ENCODE peak calls at places on chromosomes 16 and 17, in six cellular contexts. M, E, D, F, Z and I are unnamed samples.

GRCh38 chr16:19001788-19002187 is 18.1 kb downstream of the TMC7 start:
- DNase-seq in M (no peak), E (no peak), D (no peak), F (peak), Z (no peak), I (no peak)

GRCh38 chr17:50428831-50429424 is 2.9 kb downstream of the ACSF2 start:
- DNase-seq in M (no peak), E (no peak), D (no peak), F (no peak), Z (no peak), I (no peak)

GRCh38 chr17:75404223-75404738 is 1.2 kb downstream of the GRB2 start:
- DNase-seq in M (peak), E (peak), D (peak), F (peak), Z (peak), I (peak)

GRCh38 chr16:75198135-75198600 is 8.8 kb downstream of the CTRB2 start:
- DNase-seq in M (no peak), E (no peak), D (peak), F (no peak), Z (no peak), I (peak)

GRCh38 chr16:66984902-66985311 is 3.5 kb upstream of the CES4A start:
- DNase-seq in M (no peak), E (no peak), D (no peak), F (no peak), Z (peak), I (no peak)

GRCh38 chr17:67148352-67148751 is 96.6 kb downstream of the HELZ start:
- DNase-seq in M (no peak), E (no peak), D (no peak), F (no peak), Z (no peak), I (no peak)

GRCh38 chr16:22945361-22945760 is 131.4 kb downstream of the HS3ST2 start:
- DNase-seq in M (no peak), E (no peak), D (no peak), F (no peak), Z (no peak), I (no peak)

GRCh38 chr17:40122466-40122943 is 734 bp downstream of the MSL1 start:
- DNase-seq in M (no peak), E (no peak), D (peak), F (peak), Z (no peak), I (peak)

GRCh38 chr16:24497405-24497804 is 42.0 kb upstream of the RBBP6 start:
- DNase-seq in M (no peak), E (no peak), D (peak), F (peak), Z (no peak), I (no peak)

GRCh38 chr16:87156195-87156594 is 161.0 kb downstream of the C16orf95 start:
- DNase-seq in M (no peak), E (no peak), D (no peak), F (no peak), Z (no peak), I (no peak)

GRCh38 chr17:61766520-61766919 is 96.8 kb downstream of the BRIP1 start:
- DNase-seq in M (no peak), E (no peak), D (peak), F (peak), Z (no peak), I (no peak)

GRCh38 chr16:16036359-16036792 is 87.0 kb downstream of the ABCC1 start:
- DNase-seq in M (no peak), E (no peak), D (no peak), F (no peak), Z (no peak), I (no peak)

GRCh38 chr17:73151888-73152633 is 12.7 kb upstream of the SSTR2 start:
- DNase-seq in M (no peak), E (peak), D (no peak), F (no peak), Z (no peak), I (no peak)

GRCh38 chr16:3431779-3432219 is 11.5 kb downstream of the ZNF597 start:
- DNase-seq in M (peak), E (no peak), D (no peak), F (peak), Z (peak), I (peak)

GRCh38 chr16:2592786-2593185 is 55.0 kb downstream of the PDPK1 start:
- DNase-seq in M (no peak), E (no peak), D (no peak), F (no peak), Z (no peak), I (no peak)

GRCh38 chr16:87809150-87809902 is 43.5 kb upstream of the KLHDC4 start:
- DNase-seq in M (no peak), E (no peak), D (no peak), F (peak), Z (no peak), I (no peak)

GRCh38 chr17:78538033-78538776 is 39.0 kb downstream of the DNAH17 start:
- DNase-seq in M (no peak), E (no peak), D (no peak), F (no peak), Z (no peak), I (no peak)

GRCh38 chr16:68452176-68452575 is 3.9 kb upstream of the SMPD3 start:
- DNase-seq in M (no peak), E (no peak), D (peak), F (peak), Z (no peak), I (no peak)

GRCh38 chr17:28333083-28333746 is 2.1 kb downstream of the IFT20 start:
- DNase-seq in M (no peak), E (no peak), D (no peak), F (no peak), Z (no peak), I (no peak)

GRCh38 chr16:49858200-49859129 is 2.6 kb upstream of the ZNF423 start:
- DNase-seq in M (no peak), E (no peak), D (peak), F (peak), Z (peak), I (peak)

GRCh38 chr16:47461598-47462266 is 601 bp downstream of the PHKB start:
- DNase-seq in M (no peak), E (no peak), D (peak), F (peak), Z (peak), I (no peak)

GRCh38 chr16:51155199-51155607 is 4.1 kb upstream of the SALL1 start:
- DNase-seq in M (no peak), E (no peak), D (no peak), F (peak), Z (no peak), I (no peak)

GRCh38 chr17:44786551-44787081 is 27.8 kb downstream of the ADAM11 start:
- DNase-seq in M (no peak), E (no peak), D (no peak), F (no peak), Z (no peak), I (no peak)

GRCh38 chr16:78607022-78607421 is 507.6 kb downstream of the WWOX start:
- DNase-seq in M (no peak), E (no peak), D (no peak), F (no peak), Z (no peak), I (no peak)

GRCh38 chr16:49632111-49632797 is 223.7 kb downstream of the ZNF423 start:
- DNase-seq in M (no peak), E (no peak), D (no peak), F (no peak), Z (no peak), I (no peak)

GRCh38 chr17:1147664-1148063 is 32.1 kb downstream of the ABR start:
- DNase-seq in M (no peak), E (no peak), D (peak), F (peak), Z (no peak), I (peak)

GRCh38 chr16:89391-90302 is 11.6 kb downstream of the MPG start:
- DNase-seq in M (no peak), E (no peak), D (no peak), F (no peak), Z (no peak), I (no peak)